ENCODE peak calls at places on chromosome 22, in four cellular contexts. U, S, B and T are unnamed samples.
A peak's percentile ranks its signal among the peaks of the same experiment; 100 is the strongest.

GRCh38 chr22:36433318-36434231 is 45.8 kb upstream of the MYH9 start:
- DNase-seq in U (no peak), S (no peak), B (no peak), T (no peak)

GRCh38 chr22:32469799-32470212 is 4.8 kb upstream of the FBXO7 start:
- DNase-seq in U (peak; percentile 45), S (peak; percentile 31), B (no peak), T (peak; percentile 32)

GRCh38 chr22:37566329-37566837 is 6.1 kb downstream of the CDC42EP1 start:
- DNase-seq in U (no peak), S (no peak), B (no peak), T (no peak)

GRCh38 chr22:35140879-35141745 is 75.2 kb downstream of the ISX start:
- DNase-seq in U (peak; percentile 73), S (no peak), B (no peak), T (no peak)

GRCh38 chr22:32533265-32534068 is 58.9 kb downstream of the FBXO7 start:
- DNase-seq in U (no peak), S (no peak), B (no peak), T (no peak)

GRCh38 chr22:31451709-31452571 is 37.7 kb downstream of the EIF4ENIF1 start:
- DNase-seq in U (peak; percentile 60), S (peak; percentile 44), B (no peak), T (peak; percentile 1)

GRCh38 chr22:39674536-39674935 is 104.0 kb downstream of the CACNA1I start:
- DNase-seq in U (peak; percentile 28), S (peak; percentile 23), B (no peak), T (no peak)

GRCh38 chr22:28883917-28884753 is 763 bp downstream of the ZNRF3 start:
- DNase-seq in U (peak; percentile 77), S (peak; percentile 53), B (no peak), T (no peak)

GRCh38 chr22:38700271-38700788 is 413 bp downstream of the JOSD1 start:
- DNase-seq in U (peak; percentile 46), S (peak; percentile 74), B (peak; percentile 41), T (no peak)

GRCh38 chr22:50302041-50302541 is 5.4 kb downstream of the PLXNB2 start:
- DNase-seq in U (no peak), S (peak; percentile 61), B (no peak), T (no peak)

GRCh38 chr22:43275545-43275981 is 67.6 kb downstream of the SCUBE1 start:
- DNase-seq in U (peak; percentile 76), S (peak; percentile 73), B (no peak), T (no peak)

GRCh38 chr22:35022291-35022690 is 43.7 kb upstream of the ISX start:
- DNase-seq in U (no peak), S (no peak), B (no peak), T (no peak)

GRCh38 chr22:32810241-32811133 is 9.0 kb downstream of the TIMP3 start:
- DNase-seq in U (peak; percentile 86), S (peak; percentile 51), B (no peak), T (no peak)

GRCh38 chr22:37330200-37331033 is 48.1 kb downstream of the CYTH4 start:
- DNase-seq in U (peak; percentile 97), S (peak; percentile 65), B (no peak), T (peak; percentile 89)

GRCh38 chr22:36797334-36797733 is 19.5 kb downstream of the PVALB start:
- DNase-seq in U (no peak), S (no peak), B (no peak), T (no peak)

GRCh38 chr22:36197601-36198146 is 3.9 kb downstream of the APOL4 start:
- DNase-seq in U (peak; percentile 52), S (no peak), B (no peak), T (no peak)

GRCh38 chr22:36966851-36967535 is 52.3 kb downstream of the TST start:
- DNase-seq in U (no peak), S (peak; percentile 41), B (no peak), T (no peak)

GRCh38 chr22:31490496-31490925 is 869 bp upstream of the EIF4ENIF1 start:
- DNase-seq in U (peak; percentile 68), S (peak; percentile 67), B (no peak), T (peak; percentile 36)

GRCh38 chr22:50261615-50262459 is at the start of gene MAPK12:
- DNase-seq in U (no peak), S (no peak), B (no peak), T (no peak)

GRCh38 chr22:29596408-29596807 is 7.0 kb upstream of the NF2 start:
- DNase-seq in U (no peak), S (no peak), B (no peak), T (no peak)

GRCh38 chr22:35664955-35665577 is 16.8 kb downstream of the APOL6 start:
- DNase-seq in U (peak; percentile 28), S (no peak), B (no peak), T (no peak)

GRCh38 chr22:47020157-47020556 is 257.7 kb downstream of the TBC1D22A start:
- DNase-seq in U (no peak), S (no peak), B (no peak), T (no peak)

GRCh38 chr22:23533771-23534191 is 46.3 kb downstream of the IGLL1 start:
- DNase-seq in U (peak; percentile 94), S (no peak), B (no peak), T (no peak)

GRCh38 chr22:29217827-29218757 is 12.4 kb downstream of the EMID1 start:
- DNase-seq in U (peak; percentile 38), S (no peak), B (no peak), T (no peak)

GRCh38 chr22:47588583-47588970 is 826.1 kb downstream of the TBC1D22A start:
- DNase-seq in U (no peak), S (no peak), B (no peak), T (no peak)

GRCh38 chr22:36010913-36011312 is 17.7 kb downstream of the RBFOX2 start:
- DNase-seq in U (no peak), S (peak; percentile 67), B (no peak), T (peak; percentile 55)

GRCh38 chr22:38712496-38713207 is 6.9 kb downstream of the GTPBP1 start:
- DNase-seq in U (peak; percentile 96), S (no peak), B (no peak), T (no peak)

GRCh38 chr22:24807284-24807950 is 1.4 kb downstream of the SGSM1 start:
- DNase-seq in U (peak; percentile 42), S (no peak), B (peak; percentile 23), T (no peak)
- H3K4me3 ChIP-seq in U (no peak overlapping the region), S (no peak overlapping the region), B (no peak overlapping the region), T (no peak overlapping the region)

GRCh38 chr22:19275513-19275912 is 16.0 kb downstream of the CLTCL1 start:
- DNase-seq in U (no peak), S (no peak), B (no peak), T (no peak)

GRCh38 chr22:19271856-19272535 is 19.5 kb downstream of the CLTCL1 start:
- DNase-seq in U (no peak), S (peak; percentile 20), B (no peak), T (peak; percentile 15)

GRCh38 chr22:19270873-19271272 is 20.6 kb downstream of the CLTCL1 start:
- DNase-seq in U (no peak), S (no peak), B (no peak), T (no peak)

GRCh38 chr22:19275104-19275503 is 16.4 kb downstream of the CLTCL1 start:
- DNase-seq in U (no peak), S (no peak), B (no peak), T (no peak)

GRCh38 chr22:19271273-19271855 is 20.2 kb downstream of the CLTCL1 start:
- DNase-seq in U (no peak), S (no peak), B (no peak), T (no peak)
- H3K27ac ChIP-seq in U (no peak overlapping the region), S (no peak overlapping the region), B (no peak overlapping the region), T (peak overlapping the region; percentile 70)

DNA sequence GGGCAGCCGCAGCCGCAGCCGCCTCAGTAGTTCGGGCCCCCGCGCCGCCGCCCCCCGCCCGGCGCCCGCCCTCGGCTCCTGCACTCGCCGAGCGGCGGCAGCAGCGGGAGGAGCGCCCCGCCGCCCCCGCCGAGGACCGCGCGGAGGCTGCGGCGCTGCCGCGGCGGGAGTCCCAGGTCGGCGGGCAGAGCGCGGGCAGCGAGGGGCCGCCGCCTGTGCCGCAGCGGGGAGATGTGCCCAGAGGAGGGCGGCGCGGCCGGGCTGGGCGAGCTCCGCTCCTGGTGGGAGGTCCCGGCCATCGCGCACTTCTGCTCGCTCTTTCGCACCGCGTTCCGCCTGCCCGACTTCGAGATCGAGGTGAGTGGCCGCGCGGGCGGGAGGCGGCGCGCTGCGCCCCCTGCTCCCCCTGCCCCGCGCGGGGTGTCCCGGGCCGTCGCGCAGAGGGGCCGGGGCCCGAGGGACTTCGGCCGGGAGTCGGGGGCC is 334 bp downstream of the CECR2 start:
- DNase-seq in U (peak; percentile 77), S (no peak), B (no peak), T (no peak)
- H3K27me3 ChIP-seq in U (no peaks in the 10 kb centered on the region), S (peaks cover 24% of the 10 kb centered on the region), B (no peaks in the 10 kb centered on the region), T (peaks cover 50% of the 10 kb centered on the region)

GRCh38 chr22:26377170-26377825 is 51.8 kb upstream of the ASPHD2 start:
- DNase-seq in U (peak; percentile 54), S (no peak), B (no peak), T (no peak)
- H3K4me3 ChIP-seq in U (no peak overlapping the region), S (no peak overlapping the region), B (no peak overlapping the region), T (no peak overlapping the region)

DNA sequence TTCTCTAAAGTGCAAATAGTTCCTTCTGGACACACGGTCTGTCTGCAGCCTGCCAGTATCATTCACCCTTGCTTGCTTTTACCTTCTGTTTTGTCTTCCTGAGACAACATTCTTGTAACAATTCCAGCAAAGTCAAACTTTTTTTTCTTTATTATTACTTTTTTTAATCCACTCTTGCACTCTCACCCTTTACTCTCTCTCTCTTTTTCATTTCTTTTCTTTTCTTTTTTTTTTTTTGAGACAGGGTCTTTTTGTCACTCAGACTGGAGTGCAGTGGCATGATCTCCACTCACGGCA is 53.7 kb downstream of the MCHR1 start:
- DNase-seq in U (no peak), S (no peak), B (no peak), T (no peak)
- H3K27ac ChIP-seq in U (no peak overlapping the region), S (peak overlapping the region; percentile 55), B (no peak overlapping the region), T (no peak overlapping the region)